ENCODE peak calls at places on chromosomes 3 and 15, in four cellular contexts. One of them, this sample, is unnamed.

GRCh38 chr3:11522953-11523792 is 120.5 kb downstream of the VGLL4 start:
- DNase-seq in bronchial epithelial cell: peak
- DNase-seq in NCI-H1105 treated with DMSO at 0.1 percent for 48 hours: no peak
- DNase-seq in naive thymus-derived CD8-positive, alpha-beta T cell: no peak
- DNase-seq in this sample: no peak

GRCh38 chr3:32968367-32969087 is 17.1 kb downstream of the CCR4 start:
- DNase-seq in naive thymus-derived CD8-positive, alpha-beta T cell: no peak
- DNase-seq in bronchial epithelial cell: no peak
- DNase-seq in NCI-H1105 treated with DMSO at 0.1 percent for 48 hours: no peak
- DNase-seq in this sample: no peak

GRCh38 chr3:2099028-2099671 is 484 bp downstream of the CNTN4 start:
- DNase-seq in naive thymus-derived CD8-positive, alpha-beta T cell: no peak
- DNase-seq in bronchial epithelial cell: no peak
- DNase-seq in NCI-H1105 treated with DMSO at 0.1 percent for 48 hours: peak
- DNase-seq in this sample: no peak

GRCh38 chr15:72276326-72276700 is 4.0 kb upstream of the PARP6 start:
- DNase-seq in bronchial epithelial cell: no peak
- DNase-seq in naive thymus-derived CD8-positive, alpha-beta T cell: no peak
- DNase-seq in NCI-H1105 treated with DMSO at 0.1 percent for 48 hours: no peak
- DNase-seq in this sample: no peak

GRCh38 chr3:128488636-128488994 is 4.4 kb downstream of the GATA2 start:
- DNase-seq in bronchial epithelial cell: no peak
- DNase-seq in NCI-H1105 treated with DMSO at 0.1 percent for 48 hours: peak
- DNase-seq in naive thymus-derived CD8-positive, alpha-beta T cell: no peak
- DNase-seq in this sample: no peak

GRCh38 chr3:23481660-23482278 is 278.6 kb downstream of the UBE2E2 start:
- DNase-seq in naive thymus-derived CD8-positive, alpha-beta T cell: no peak
- DNase-seq in NCI-H1105 treated with DMSO at 0.1 percent for 48 hours: no peak
- DNase-seq in bronchial epithelial cell: no peak
- DNase-seq in this sample: no peak

GRCh38 chr3:73614385-73614784 is 10.4 kb downstream of the PDZRN3 start:
- DNase-seq in NCI-H1105 treated with DMSO at 0.1 percent for 48 hours: no peak
- DNase-seq in bronchial epithelial cell: no peak
- DNase-seq in naive thymus-derived CD8-positive, alpha-beta T cell: no peak
- DNase-seq in this sample: peak

GRCh38 chr3:13800064-13800463 is 79.8 kb downstream of the WNT7A start:
- DNase-seq in bronchial epithelial cell: no peak
- DNase-seq in naive thymus-derived CD8-positive, alpha-beta T cell: peak
- DNase-seq in NCI-H1105 treated with DMSO at 0.1 percent for 48 hours: no peak
- DNase-seq in this sample: no peak

GRCh38 chr3:24598691-24599090 is 104.0 kb upstream of the THRB start:
- DNase-seq in naive thymus-derived CD8-positive, alpha-beta T cell: no peak
- DNase-seq in NCI-H1105 treated with DMSO at 0.1 percent for 48 hours: no peak
- DNase-seq in bronchial epithelial cell: peak
- DNase-seq in this sample: no peak

GRCh38 chr3:108527827-108528226 is 17.4 kb upstream of the MYH15 start:
- DNase-seq in naive thymus-derived CD8-positive, alpha-beta T cell: no peak
- DNase-seq in NCI-H1105 treated with DMSO at 0.1 percent for 48 hours: no peak
- DNase-seq in bronchial epithelial cell: no peak
- DNase-seq in this sample: no peak

GRCh38 chr3:149657458-149657795 is 398 bp downstream of the WWTR1 start:
- DNase-seq in naive thymus-derived CD8-positive, alpha-beta T cell: no peak
- DNase-seq in NCI-H1105 treated with DMSO at 0.1 percent for 48 hours: no peak
- DNase-seq in bronchial epithelial cell: peak
- DNase-seq in this sample: peak

GRCh38 chr3:196686436-196686835 is 25.6 kb downstream of the CEP19 start:
- DNase-seq in NCI-H1105 treated with DMSO at 0.1 percent for 48 hours: no peak
- DNase-seq in naive thymus-derived CD8-positive, alpha-beta T cell: no peak
- DNase-seq in bronchial epithelial cell: no peak
- DNase-seq in this sample: no peak

GRCh38 chr3:128360705-128361271 is 105.9 kb downstream of the DNAJB8 start:
- DNase-seq in NCI-H1105 treated with DMSO at 0.1 percent for 48 hours: no peak
- DNase-seq in naive thymus-derived CD8-positive, alpha-beta T cell: peak
- DNase-seq in bronchial epithelial cell: no peak
- DNase-seq in this sample: no peak

GRCh38 chr3:190038050-190038631 is 82.6 kb downstream of the P3H2 start:
- DNase-seq in bronchial epithelial cell: peak
- DNase-seq in NCI-H1105 treated with DMSO at 0.1 percent for 48 hours: peak
- DNase-seq in naive thymus-derived CD8-positive, alpha-beta T cell: no peak
- DNase-seq in this sample: peak

GRCh38 chr15:90001683-90002427 is 731 bp downstream of the ZNF710 start:
- DNase-seq in bronchial epithelial cell: no peak
- DNase-seq in naive thymus-derived CD8-positive, alpha-beta T cell: peak
- DNase-seq in NCI-H1105 treated with DMSO at 0.1 percent for 48 hours: peak
- DNase-seq in this sample: peak

GRCh38 chr3:106425021-106425420 is 556.2 kb upstream of the CBLB start:
- DNase-seq in naive thymus-derived CD8-positive, alpha-beta T cell: no peak
- DNase-seq in bronchial epithelial cell: no peak
- DNase-seq in NCI-H1105 treated with DMSO at 0.1 percent for 48 hours: no peak
- DNase-seq in this sample: peak

GRCh38 chr15:22956257-22956979 is 23.8 kb downstream of the CYFIP1 start:
- DNase-seq in naive thymus-derived CD8-positive, alpha-beta T cell: no peak
- DNase-seq in bronchial epithelial cell: no peak
- DNase-seq in NCI-H1105 treated with DMSO at 0.1 percent for 48 hours: no peak
- DNase-seq in this sample: no peak

GRCh38 chr3:25594007-25594502 is 70.7 kb downstream of the TOP2B start:
- DNase-seq in bronchial epithelial cell: peak
- DNase-seq in naive thymus-derived CD8-positive, alpha-beta T cell: no peak
- DNase-seq in NCI-H1105 treated with DMSO at 0.1 percent for 48 hours: peak
- DNase-seq in this sample: peak

GRCh38 chr3:197181751-197182150 is 116.7 kb downstream of the DLG1 start:
- DNase-seq in NCI-H1105 treated with DMSO at 0.1 percent for 48 hours: no peak
- DNase-seq in naive thymus-derived CD8-positive, alpha-beta T cell: no peak
- DNase-seq in bronchial epithelial cell: no peak
- DNase-seq in this sample: no peak

GRCh38 chr3:153162513-153163348 is 705 bp downstream of the RAP2B start:
- DNase-seq in naive thymus-derived CD8-positive, alpha-beta T cell: peak
- DNase-seq in NCI-H1105 treated with DMSO at 0.1 percent for 48 hours: peak
- DNase-seq in bronchial epithelial cell: no peak
- DNase-seq in this sample: peak

GRCh38 chr3:155352900-155353490 is 59.5 kb upstream of the STRIT1 start:
- DNase-seq in bronchial epithelial cell: peak
- DNase-seq in NCI-H1105 treated with DMSO at 0.1 percent for 48 hours: peak
- DNase-seq in naive thymus-derived CD8-positive, alpha-beta T cell: no peak
- DNase-seq in this sample: peak

GRCh38 chr15:96331942-96332853 is 1.7 kb downstream of the NR2F2 start:
- DNase-seq in bronchial epithelial cell: no peak
- DNase-seq in naive thymus-derived CD8-positive, alpha-beta T cell: no peak
- DNase-seq in NCI-H1105 treated with DMSO at 0.1 percent for 48 hours: peak
- DNase-seq in this sample: peak

GRCh38 chr3:17340261-17340660 is 402.2 kb downstream of the TBC1D5 start:
- DNase-seq in bronchial epithelial cell: no peak
- DNase-seq in NCI-H1105 treated with DMSO at 0.1 percent for 48 hours: no peak
- DNase-seq in naive thymus-derived CD8-positive, alpha-beta T cell: no peak
- DNase-seq in this sample: no peak

GRCh38 chr3:15205482-15205933 is 538 bp upstream of the CAPN7 start:
- DNase-seq in NCI-H1105 treated with DMSO at 0.1 percent for 48 hours: no peak
- DNase-seq in naive thymus-derived CD8-positive, alpha-beta T cell: no peak
- DNase-seq in bronchial epithelial cell: no peak
- DNase-seq in this sample: no peak

GRCh38 chr3:189555558-189555881 is 75.7 kb upstream of the TP63 start:
- DNase-seq in bronchial epithelial cell: no peak
- DNase-seq in NCI-H1105 treated with DMSO at 0.1 percent for 48 hours: no peak
- DNase-seq in naive thymus-derived CD8-positive, alpha-beta T cell: no peak
- DNase-seq in this sample: no peak

This sample was measured in AG08396.